ENCODE peak calls at places on chromosomes 3 and 15, in four cellular contexts. One of them, this sample, is unnamed.

GRCh38 chr15:82093774-82094211 is 48.0 kb upstream of the MEX3B start:
- DNase-seq in Kasumi-1: no peak
- DNase-seq in AG08396: peak
- DNase-seq in DMS 273 treated with DMSO at 0.1 percent for 48 hours: no peak
- DNase-seq in this sample: peak

GRCh38 chr3:170418422-170419300 is at the start of gene CLDN11:
- DNase-seq in Kasumi-1: no peak
- DNase-seq in AG08396: peak
- DNase-seq in DMS 273 treated with DMSO at 0.1 percent for 48 hours: peak
- DNase-seq in this sample: no peak

GRCh38 chr15:76994001-76994400 is 925 bp upstream of the PSTPIP1 start:
- DNase-seq in Kasumi-1: no peak
- DNase-seq in AG08396: no peak
- DNase-seq in DMS 273 treated with DMSO at 0.1 percent for 48 hours: no peak
- DNase-seq in this sample: no peak

GRCh38 chr15:61084502-61084901 is 144.6 kb downstream of the RORA start:
- DNase-seq in Kasumi-1: no peak
- DNase-seq in AG08396: no peak
- DNase-seq in DMS 273 treated with DMSO at 0.1 percent for 48 hours: no peak
- DNase-seq in this sample: no peak

GRCh38 chr3:23653647-23654525 is 151.9 kb upstream of the UBE2E1 start:
- DNase-seq in Kasumi-1: no peak
- DNase-seq in AG08396: no peak
- DNase-seq in DMS 273 treated with DMSO at 0.1 percent for 48 hours: no peak
- DNase-seq in this sample: no peak

GRCh38 chr3:133130168-133130567 is 92.0 kb downstream of the TMEM108 start:
- DNase-seq in Kasumi-1: no peak
- DNase-seq in AG08396: peak
- DNase-seq in DMS 273 treated with DMSO at 0.1 percent for 48 hours: no peak
- DNase-seq in this sample: no peak

GRCh38 chr15:47959617-47960398 is 161.0 kb upstream of the SLC24A5 start:
- DNase-seq in Kasumi-1: no peak
- DNase-seq in AG08396: no peak
- DNase-seq in DMS 273 treated with DMSO at 0.1 percent for 48 hours: no peak
- DNase-seq in this sample: no peak

GRCh38 chr3:38164136-38164965 is 986 bp upstream of the OXSR1 start:
- DNase-seq in Kasumi-1: no peak
- DNase-seq in AG08396: no peak
- DNase-seq in DMS 273 treated with DMSO at 0.1 percent for 48 hours: no peak
- DNase-seq in this sample: no peak

GRCh38 chr3:42498791-42499477 is 3.5 kb upstream of the VIPR1 start:
- DNase-seq in Kasumi-1: no peak
- DNase-seq in AG08396: no peak
- DNase-seq in DMS 273 treated with DMSO at 0.1 percent for 48 hours: no peak
- DNase-seq in this sample: no peak

GRCh38 chr3:17302774-17303173 is 418.0 kb downstream of the PLCL2 start:
- DNase-seq in Kasumi-1: no peak
- DNase-seq in AG08396: peak
- DNase-seq in DMS 273 treated with DMSO at 0.1 percent for 48 hours: no peak
- DNase-seq in this sample: no peak

GRCh38 chr3:46932455-46933225 is 43.9 kb downstream of the CCDC12 start:
- DNase-seq in Kasumi-1: no peak
- DNase-seq in AG08396: no peak
- DNase-seq in DMS 273 treated with DMSO at 0.1 percent for 48 hours: no peak
- DNase-seq in this sample: no peak

GRCh38 chr3:126485131-126485530 is 9.4 kb upstream of the ZXDC start:
- DNase-seq in Kasumi-1: no peak
- DNase-seq in AG08396: no peak
- DNase-seq in DMS 273 treated with DMSO at 0.1 percent for 48 hours: no peak
- DNase-seq in this sample: no peak

GRCh38 chr15:101357333-101357732 is 62.3 kb upstream of the SNRPA1 start:
- DNase-seq in Kasumi-1: no peak
- DNase-seq in AG08396: no peak
- DNase-seq in DMS 273 treated with DMSO at 0.1 percent for 48 hours: no peak
- DNase-seq in this sample: no peak

GRCh38 chr3:59212128-59212764 is 162.4 kb upstream of the CFAP20DC start:
- DNase-seq in Kasumi-1: peak
- DNase-seq in AG08396: peak
- DNase-seq in DMS 273 treated with DMSO at 0.1 percent for 48 hours: no peak
- DNase-seq in this sample: peak

GRCh38 chr15:65922621-65923020 is 53.3 kb downstream of the RAB11A start:
- DNase-seq in Kasumi-1: no peak
- DNase-seq in AG08396: no peak
- DNase-seq in DMS 273 treated with DMSO at 0.1 percent for 48 hours: no peak
- DNase-seq in this sample: no peak

This sample was measured in H4.